ENCODE peak calls at places on chromosomes 6 and 20, in four cellular contexts. E is AG09309; I is astrocyte of the spinal cord; R is CD4-positive, alpha-beta T cell. L is an unnamed sample.

GRCh38 chr6:15956205-15957106 is 172.4 kb upstream of the MYLIP start:
- DNase-seq in E (no peak), I (no peak), R (no peak), L (no peak)

GRCh38 chr20:45419188-45420091 is 3.5 kb downstream of the PIGT start:
- DNase-seq in R (no peak), I (peak; percentile 97), E (peak; percentile 93), L (peak; percentile 92)

GRCh38 chr20:3820048-3820900 is at the start of gene AP5S1:
- DNase-seq in E (peak; percentile 79), I (peak; percentile 97), R (peak; percentile 82), L (no peak)

GRCh38 chr20:47781631-47782030 is 3.6 kb downstream of the SULF2 start:
- DNase-seq in R (no peak), I (no peak), E (no peak), L (no peak)

GRCh38 chr20:45085289-45085688 is 15.6 kb downstream of the KCNS1 start:
- DNase-seq in I (no peak), R (no peak), E (no peak), L (no peak)

GRCh38 chr6:90105766-90106165 is 190.9 kb downstream of the BACH2 start:
- DNase-seq in I (no peak), R (no peak), E (no peak), L (no peak)

GRCh38 chr20:32050324-32050723 is 1.7 kb upstream of the HCK start:
- DNase-seq in I (no peak), R (no peak), E (no peak), L (no peak)

GRCh38 chr20:24961384-24962181 is 12.5 kb downstream of the CST7 start:
- DNase-seq in E (no peak), R (no peak), I (no peak), L (no peak)

GRCh38 chr6:116166369-116166768 is 40.4 kb upstream of the COL10A1 start:
- DNase-seq in I (no peak), E (no peak), R (no peak), L (no peak)

GRCh38 chr20:35661908-35662307 is 2.8 kb downstream of the CPNE1 start:
- DNase-seq in R (no peak), I (no peak), E (no peak), L (no peak)

GRCh38 chr6:1667012-1667804 is 57.5 kb downstream of the FOXC1 start:
- DNase-seq in R (no peak), I (no peak), E (peak; percentile 70), L (no peak)

GRCh38 chr6:71012871-71013456 is 56.1 kb upstream of the B3GAT2 start:
- DNase-seq in R (no peak), E (peak; percentile 20), I (peak; percentile 49), L (peak; percentile 3)

GRCh38 chr6:144160452-144160851 is 10.1 kb downstream of the STX11 start:
- DNase-seq in I (no peak), R (no peak), E (no peak), L (no peak)

GRCh38 chr20:46573788-46574581 is 23.5 kb upstream of the OCSTAMP start:
- DNase-seq in R (no peak), E (no peak), I (no peak), L (no peak)

GRCh38 chr6:85469276-85470022 is 19.6 kb downstream of the NT5E start:
- DNase-seq in R (no peak), I (no peak), E (no peak), L (no peak)

GRCh38 chr6:112839525-112839961 is 492.4 kb downstream of the RFPL4B start:
- DNase-seq in E (peak; percentile 97), I (peak; percentile 77), R (no peak), L (no peak)

GRCh38 chr6:145736854-145737181 is 1.5 kb upstream of the EPM2A start:
- DNase-seq in E (no peak), I (peak; percentile 64), R (no peak), L (no peak)

GRCh38 chr6:81875776-81876293 is 123.4 kb upstream of the TENT5A start:
- DNase-seq in E (no peak), R (no peak), I (peak; percentile 62), L (no peak)

GRCh38 chr20:47724398-47724797 is 60.9 kb downstream of the SULF2 start:
- DNase-seq in I (no peak), E (no peak), R (no peak), L (no peak)

GRCh38 chr6:157210954-157211353 is 112.4 kb downstream of the TMEM242 start:
- DNase-seq in I (no peak), E (no peak), R (no peak), L (no peak)

GRCh38 chr6:106799008-106799952 is 169.9 kb downstream of the QRSL1 start:
- DNase-seq in I (peak; percentile 71), E (peak; percentile 51), R (no peak), L (no peak)

GRCh38 chr6:78530208-78530607 is 337.1 kb upstream of the IRAK1BP1 start:
- DNase-seq in E (no peak), I (no peak), R (no peak), L (no peak)

GRCh38 chr20:1263853-1264252 is 2.2 kb upstream of the SNPH start:
- DNase-seq in R (no peak), E (no peak), I (peak; percentile 9), L (no peak)

GRCh38 chr20:49699200-49699992 is 14.3 kb downstream of the B4GALT5 start:
- DNase-seq in E (peak; percentile 34), R (no peak), I (no peak), L (no peak)

GRCh38 chr20:60569116-60569515 is 610.9 kb downstream of the CDH26 start:
- DNase-seq in E (no peak), R (no peak), I (no peak), L (no peak)

GRCh38 chr6:160132776-160133338 is 11.2 kb downstream of the SLC22A1 start:
- DNase-seq in E (peak; percentile 3), R (no peak), I (peak; percentile 20), L (no peak)

GRCh38 chr6:12175626-12176025 is 114.5 kb upstream of the EDN1 start:
- DNase-seq in R (no peak), E (no peak), I (no peak), L (no peak)

GRCh38 chr20:35010405-35011192 is 54.9 kb downstream of the MYH7B start:
- DNase-seq in I (no peak), E (no peak), R (no peak), L (no peak)

GRCh38 chr20:59831024-59831900 is 102.2 kb downstream of the SYCP2 start:
- DNase-seq in R (no peak), E (no peak), I (no peak), L (no peak)

GRCh38 chr20:16560661-16561060 is 12.6 kb downstream of the KIF16B start:
- DNase-seq in R (no peak), I (no peak), E (no peak), L (no peak)

GRCh38 chr20:44089987-44090674 is 96.9 kb downstream of the JPH2 start:
- DNase-seq in E (no peak), R (no peak), I (peak; percentile 54), L (no peak)

GRCh38 chr6:3359091-3359752 is 97.6 kb downstream of the SLC22A23 start:
- DNase-seq in I (no peak), E (no peak), R (no peak), L (no peak)

GRCh38 chr6:31180500-31180899 is 10.0 kb upstream of the POU5F1 start:
- DNase-seq in R (peak; percentile 69), I (peak; percentile 71), E (peak; percentile 67), L (no peak)

GRCh38 chr6:110523461-110524021 is 47.1 kb upstream of the SLC22A16 start:
- DNase-seq in I (no peak), R (no peak), E (no peak), L (no peak)

GRCh38 chr6:54133186-54133585 is 21.9 kb downstream of the MLIP start:
- DNase-seq in E (no peak), R (no peak), I (no peak), L (no peak)

DNA sequence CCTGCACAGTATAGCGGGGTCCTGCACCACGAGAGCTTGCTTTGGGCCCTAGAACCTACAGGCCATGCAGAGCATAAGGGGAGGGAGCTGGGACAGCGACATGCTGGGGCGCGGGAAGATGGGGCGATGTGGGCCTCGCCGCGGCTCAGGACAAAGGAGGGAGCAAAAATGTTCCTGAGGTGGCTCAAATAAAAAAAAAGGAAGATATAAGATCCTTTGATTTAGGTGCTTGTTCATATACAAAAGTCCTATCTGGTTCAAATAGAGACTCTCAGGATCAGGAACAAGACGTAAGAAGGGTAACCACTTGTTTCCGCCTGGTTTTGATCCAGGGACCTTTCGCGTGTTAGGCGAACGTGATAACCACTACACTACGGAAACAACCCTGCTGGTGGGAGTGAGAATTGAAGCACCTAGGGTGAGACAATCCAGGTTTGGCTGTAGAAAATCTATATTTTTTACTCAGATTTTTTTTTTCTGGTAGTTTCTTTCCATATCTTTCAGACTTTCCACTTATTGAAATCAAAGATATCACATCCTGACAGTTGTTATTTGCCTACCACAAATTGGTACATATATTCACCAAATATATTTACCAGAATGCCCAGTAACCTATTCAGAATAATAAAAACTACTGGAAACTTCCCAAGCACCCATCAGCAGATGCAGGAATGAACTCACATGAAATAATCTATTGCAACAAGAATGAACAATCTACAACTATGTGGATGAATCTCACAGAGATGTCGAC is 177.9 kb upstream of the ZNF184 start:
- DNase-seq in R (no peak), I (peak; percentile 4), E (no peak), L (peak; percentile 26)
- TF ChIP-seq CTCF in R (no peak), I (peak; percentile 30), E (no peak), L (peak; percentile 49)

GRCh38 chr6:47072667-47073066 is 30.5 kb upstream of the ADGRF1 start:
- DNase-seq in E (no peak), I (no peak), R (no peak), L (no peak)
- TF ChIP-seq CTCF in E (no peak), I (no peak), R (no peak), L (no peak)

GRCh38 chr6:147371325-147371724 is 137.2 kb upstream of the SAMD5 start:
- DNase-seq in E (no peak), R (no peak), I (no peak), L (no peak)

GRCh38 chr6:147361582-147361981 is 146.9 kb upstream of the SAMD5 start:
- DNase-seq in R (no peak), E (no peak), I (no peak), L (no peak)

GRCh38 chr6:147366290-147366689 is 142.2 kb upstream of the SAMD5 start:
- DNase-seq in I (no peak), E (no peak), R (no peak), L (no peak)
- TF ChIP-seq CTCF in I (no peak), E (no peak), R (no peak), L (no peak)

DNA sequence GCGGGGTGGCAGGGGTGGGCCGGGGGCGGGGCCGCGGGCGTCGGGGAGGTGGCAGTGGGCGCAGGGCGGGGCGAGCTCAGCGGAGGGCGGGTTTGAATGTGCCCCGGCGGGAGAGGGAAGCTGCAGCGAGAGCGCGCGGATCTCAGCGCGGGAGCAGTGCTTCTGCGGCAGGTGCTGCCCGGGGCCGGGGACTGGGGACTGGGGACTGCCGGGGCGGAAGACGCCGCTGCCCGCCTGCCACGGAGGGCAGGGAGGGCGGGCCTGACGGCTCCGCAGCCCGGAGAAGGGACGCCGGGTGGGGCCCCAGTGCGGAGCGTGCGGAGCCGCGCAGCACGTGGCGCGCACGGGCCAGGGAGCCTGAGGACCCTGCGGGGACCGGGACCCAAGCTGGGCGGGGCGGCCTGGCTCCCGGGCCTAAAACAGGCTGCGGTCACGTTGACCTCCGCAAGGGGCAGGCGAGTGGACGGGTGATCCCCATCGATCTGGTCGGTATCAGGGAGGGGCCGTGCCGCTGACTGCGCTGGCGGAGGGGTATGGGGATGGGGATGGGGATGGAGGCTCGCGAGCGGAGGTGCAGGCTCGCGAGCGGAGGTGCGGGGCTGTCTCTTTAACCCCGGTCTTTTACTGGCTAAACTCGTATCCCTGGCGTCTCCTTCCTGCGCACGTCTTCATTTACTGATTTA is at the start of gene SLC29A1:
- DNase-seq in I (peak; percentile 33), R (peak; percentile 82), E (no peak), L (no peak)
- TF ChIP-seq CTCF in I (no peak), R (no peak), E (no peak), L (no peak)

GRCh38 chr6:133240511-133241087 is 558 bp upstream of the EYA4 start:
- DNase-seq in E (no peak), R (no peak), I (peak; percentile 14), L (no peak)
- TF ChIP-seq CTCF in E (no peak), R (no peak), I (peak; percentile 31), L (peak; percentile 8)

L was measured in epithelial cell of proximal tubule.